ENCODE peak calls at places on chromosomes 4 and X, in five cellular contexts. E is breast epithelium, C is sigmoid colon, J is K562, A is stomach. N is an unnamed sample.

GRCh38 chr4:121096174-121096573 is 23.8 kb upstream of the NDNF start:
- DNase-seq in E (no peak), C (no peak), J (no peak), A (no peak), N (no peak)

GRCh38 chrX:152821145-152821765 is 9.3 kb downstream of the CETN2 start:
- DNase-seq in E (no peak), C (no peak), J (peak; percentile 53), A (peak; percentile 52), N (no peak)

GRCh38 chrX:63656871-63657580 is 128.0 kb downstream of the ARHGEF9 start:
- DNase-seq in E (no peak), C (no peak), J (no peak), A (no peak), N (no peak)

GRCh38 chr4:103372002-103372558 is 173.9 kb upstream of the CENPE start:
- DNase-seq in E (no peak), C (no peak), J (no peak), A (no peak), N (no peak)

GRCh38 chr4:5814421-5814820 is 78.5 kb downstream of the CRMP1 start:
- DNase-seq in E (peak; percentile 20), C (peak; percentile 53), J (no peak), A (no peak), N (no peak)

GRCh38 chrX:50081282-50081955 is 119.4 kb downstream of the AKAP4 start:
- DNase-seq in E (no peak), C (no peak), J (no peak), A (peak; percentile 54), N (peak; percentile 31)

GRCh38 chrX:118508221-118508620 is 12.6 kb downstream of the DOCK11 start:
- DNase-seq in E (no peak), C (no peak), J (no peak), A (no peak), N (no peak)

GRCh38 chrX:47283015-47283771 is 50.4 kb downstream of the USP11 start:
- DNase-seq in E (no peak), C (no peak), J (peak; percentile 7), A (no peak), N (peak; percentile 3)

GRCh38 chrX:53538781-53539180 is 104.6 kb upstream of the HSD17B10 start:
- DNase-seq in E (no peak), C (no peak), J (no peak), A (no peak), N (no peak)

GRCh38 chr4:28351826-28352225 is 1491.2 kb downstream of the STIM2 start:
- DNase-seq in E (no peak), C (no peak), J (no peak), A (no peak), N (no peak)

GRCh38 chrX:154373340-154374306 is 811 bp downstream of the FLNA start:
- DNase-seq in E (peak; percentile 74), C (no peak), J (peak; percentile 43), A (peak; percentile 67), N (peak; percentile 70)

GRCh38 chr4:81237791-81238190 is 22.8 kb upstream of the PRKG2 start:
- DNase-seq in E (no peak), C (no peak), J (no peak), A (no peak), N (no peak)

GRCh38 chr4:157722146-157722545 is 450.7 kb downstream of the GASK1B start:
- DNase-seq in E (no peak), C (no peak), J (no peak), A (no peak), N (no peak)

GRCh38 chr4:68240618-68241017 is 4.9 kb downstream of the TMPRSS11B start:
- DNase-seq in E (no peak), C (no peak), J (no peak), A (no peak), N (no peak)

GRCh38 chr4:110046588-110047049 is 133.9 kb downstream of the EGF start:
- DNase-seq in E (no peak), C (no peak), J (no peak), A (no peak), N (no peak)

GRCh38 chr4:39233114-39233513 is 50.8 kb downstream of the WDR19 start:
- DNase-seq in E (no peak), C (no peak), J (no peak), A (no peak), N (no peak)

GRCh38 chrX:13029831-13030771 is 14.3 kb downstream of the FAM9C start:
- DNase-seq in E (no peak), C (no peak), J (no peak), A (no peak), N (no peak)

GRCh38 chr4:88660446-88661294 is 37.0 kb downstream of the NAP1L5 start:
- DNase-seq in E (no peak), C (no peak), J (no peak), A (no peak), N (no peak)

GRCh38 chr4:52903273-52903672 is 41.2 kb downstream of the RASL11B start:
- DNase-seq in E (no peak), C (no peak), J (no peak), A (no peak), N (no peak)

GRCh38 chr4:182920676-182921075 is 3.5 kb upstream of the DCTD start:
- DNase-seq in E (no peak), C (no peak), J (no peak), A (no peak), N (no peak)

GRCh38 chrX:147565239-147565638 is 346.5 kb upstream of the FMR1 start:
- DNase-seq in E (no peak), C (no peak), J (no peak), A (no peak), N (no peak)

GRCh38 chrX:154541896-154542722 is 4.5 kb downstream of the G6PD start:
- DNase-seq in E (peak; percentile 62), C (peak; percentile 88), J (peak; percentile 92), A (peak; percentile 73), N (no peak)

GRCh38 chr4:95417531-95417930 is 131.2 kb downstream of the UNC5C start:
- DNase-seq in E (no peak), C (no peak), J (no peak), A (no peak), N (no peak)

GRCh38 chrX:103376979-103377324 is 614 bp downstream of the BEX3 start:
- DNase-seq in E (no peak), C (no peak), J (no peak), A (no peak), N (no peak)

GRCh38 chrX:103378990-103379389 is 2.7 kb downstream of the BEX3 start:
- DNase-seq in E (no peak), C (no peak), J (no peak), A (no peak), N (no peak)

GRCh38 chrX:103373581-103373980 is 2.8 kb upstream of the BEX3 start:
- DNase-seq in E (no peak), C (no peak), J (no peak), A (no peak), N (no peak)

GRCh38 chrX:103372886-103373285 is 3.5 kb upstream of the BEX3 start:
- DNase-seq in E (no peak), C (no peak), J (no peak), A (no peak), N (no peak)

DNA sequence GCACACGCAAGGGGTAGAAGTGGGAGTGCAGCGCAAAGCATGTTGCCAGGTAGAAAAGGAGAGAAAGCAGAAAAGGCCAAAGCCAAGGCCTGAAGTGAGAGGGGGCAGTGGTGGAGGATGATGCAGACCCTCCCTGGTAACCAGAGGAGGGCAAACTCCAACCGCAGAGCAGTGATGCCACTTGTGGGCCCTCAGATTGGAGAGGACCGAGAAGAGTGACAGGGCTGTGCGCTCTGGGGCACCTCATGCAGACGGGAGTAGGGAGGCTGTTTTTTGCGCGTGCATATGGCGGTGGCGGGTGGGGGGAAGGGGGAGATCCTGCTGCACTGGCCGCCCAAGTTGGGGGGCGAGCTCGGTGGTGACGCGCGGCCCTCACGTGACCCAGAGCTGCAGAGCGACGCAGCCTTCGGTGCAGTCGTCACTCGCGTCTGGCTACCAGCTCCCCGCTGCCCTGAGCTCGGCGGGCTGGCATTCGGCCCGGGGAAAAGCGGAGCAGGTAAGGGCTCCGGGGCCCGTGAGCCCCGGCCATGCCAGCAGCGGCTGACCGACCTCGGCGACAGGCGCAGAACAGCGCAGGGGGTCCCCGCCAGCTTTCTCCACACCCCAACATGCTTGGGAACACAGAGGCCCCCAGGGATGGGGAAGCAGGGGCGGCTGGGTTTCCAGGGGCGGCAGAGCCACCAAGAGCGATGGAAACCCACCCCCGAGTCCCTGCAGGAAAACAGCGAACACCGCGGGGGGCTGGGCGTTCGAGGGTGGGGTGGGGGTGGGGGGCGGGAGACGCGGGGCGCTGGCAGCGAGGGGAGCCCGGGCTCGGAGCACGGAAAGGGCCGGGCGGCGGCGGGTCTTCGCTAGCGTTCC is at the start of gene BEX3:
- DNase-seq in E (peak; percentile 53), C (peak; percentile 80), J (no peak), A (peak; percentile 66), N (peak; percentile 41)
- TF ChIP-seq POLR2A in E (no peak), C (no peak), J (no peak), A (no peak), N (peak; percentile 54)

GRCh38 chr4:1971456-1972200 is 37.1 kb downstream of the NELFA start:
- DNase-seq in E (no peak), C (peak; percentile 44), J (no peak), A (no peak), N (no peak)
- H3K36me3 ChIP-seq in E (peaks cover 2% of the 10 kb centered on the region), C (peaks cover 57% of the 10 kb centered on the region), J (peaks cover 90% of the 10 kb centered on the region), A (peaks cover 82% of the 10 kb centered on the region), N (no peaks in the 10 kb centered on the region)

DNA sequence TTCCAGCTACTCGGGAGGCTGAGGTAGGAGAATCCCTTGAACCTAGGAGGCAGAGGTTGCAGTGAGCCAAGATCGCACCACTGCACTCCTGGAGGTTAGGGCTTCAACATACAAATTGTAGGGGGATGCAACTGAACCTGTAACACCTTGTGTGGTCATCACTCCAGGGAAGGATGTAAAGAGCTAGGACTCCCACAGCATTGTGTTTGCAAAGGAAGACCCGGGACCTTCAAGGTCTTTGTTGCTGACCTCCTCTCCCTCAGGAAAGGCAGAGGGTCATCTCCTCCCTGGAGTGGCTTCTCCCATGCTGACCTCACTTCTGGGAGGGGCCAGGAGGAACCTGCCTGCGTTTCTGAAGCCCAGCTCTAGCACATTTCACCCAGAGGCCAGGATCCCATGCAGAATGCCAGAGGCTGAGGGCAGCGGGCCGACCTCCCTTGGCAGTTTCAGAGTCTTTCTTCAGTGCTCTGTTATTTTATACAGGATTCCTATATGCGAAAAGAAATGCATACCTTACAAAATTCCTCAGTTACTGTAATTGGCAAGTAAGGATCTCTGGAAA is 80.2 kb downstream of the HTRA3 start:
- DNase-seq in E (no peak), C (peak; percentile 34), J (no peak), A (peak; percentile 7), N (no peak)
- H3K4me3 ChIP-seq in E (no peak overlapping the region), C (no peak overlapping the region), J (no peak overlapping the region), A (no peak overlapping the region), N (no peak overlapping the region)

DNA sequence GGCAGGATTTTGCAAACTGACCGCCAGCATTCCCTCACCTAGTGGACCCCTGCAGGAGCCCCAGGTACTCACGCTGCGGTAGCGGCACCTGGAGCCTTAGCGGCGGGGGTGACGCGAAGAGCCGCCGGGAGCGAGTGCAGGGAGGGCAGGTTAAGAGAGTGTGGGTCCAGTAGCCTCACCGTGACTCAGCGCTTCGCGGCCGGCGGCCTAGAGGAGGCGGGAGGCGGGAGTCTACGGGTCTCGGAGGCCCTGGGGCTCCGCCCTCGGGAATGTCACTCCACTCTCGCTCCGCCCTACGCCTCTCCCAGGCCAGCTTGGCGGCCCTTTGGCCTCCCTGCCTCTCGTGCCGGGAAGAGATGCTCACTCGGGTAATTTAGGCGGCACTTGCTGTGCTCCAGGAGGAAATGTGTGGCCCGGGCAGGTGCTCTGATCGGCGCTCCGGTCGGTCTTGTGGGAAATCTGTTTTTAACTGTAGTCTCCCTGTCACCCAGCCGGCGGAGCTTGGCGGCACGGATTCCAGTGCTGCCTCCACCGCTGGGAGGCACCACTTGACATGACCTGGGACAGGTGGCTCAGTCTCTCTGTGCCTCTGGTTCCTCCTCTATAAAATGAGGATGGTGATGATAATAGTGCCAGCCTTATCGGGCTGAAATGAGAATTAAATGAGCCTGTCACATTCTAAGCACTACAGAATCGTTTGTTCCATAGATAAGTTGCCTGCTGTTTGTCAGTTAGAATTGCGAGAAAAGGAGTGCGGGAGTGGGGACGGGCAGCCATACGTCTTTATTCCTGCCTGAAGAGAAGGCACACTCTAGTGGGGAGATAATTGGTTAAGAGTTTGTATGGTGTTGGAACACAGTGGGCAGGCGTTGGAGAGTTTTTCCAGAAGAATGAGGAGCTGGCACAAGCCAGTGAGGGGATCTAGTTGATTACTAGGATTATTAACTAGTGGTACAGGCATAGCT is at the start of gene PIR:
- DNase-seq in E (peak; percentile 75), C (peak; percentile 92), J (peak; percentile 91), A (peak; percentile 89), N (peak; percentile 75)
- TF ChIP-seq POLR2A in E (no peak), C (no peak), J (peak; percentile 64), A (no peak), N (peak; percentile 27)